ENCODE peak calls at places on chromosome 16, in four cellular contexts. W, J, P and O are unnamed samples.

GRCh38 chr16:70685061-70685937 is 554 bp downstream of the MTSS2 start:
- DNase-seq in P (peak; percentile 32), W (no peak), J (no peak), O (no peak)

GRCh38 chr16:69064789-69065313 is 40.6 kb upstream of the HAS3 start:
- DNase-seq in W (no peak), J (no peak), P (no peak), O (no peak)

GRCh38 chr16:10171225-10171624 is 11.0 kb downstream of the GRIN2A start:
- DNase-seq in P (no peak), J (no peak), W (no peak), O (no peak)

GRCh38 chr16:83932955-83933673 is 19.9 kb upstream of the OSGIN1 start:
- DNase-seq in P (no peak), J (no peak), W (no peak), O (no peak)

GRCh38 chr16:70685938-70686375 is at the start of gene MTSS2:
- DNase-seq in J (peak; percentile 84), P (peak; percentile 77), W (no peak), O (peak; percentile 53)

GRCh38 chr16:81174644-81175324 is 63.7 kb upstream of the BCO1 start:
- DNase-seq in P (no peak), J (no peak), W (no peak), O (no peak)

GRCh38 chr16:4790261-4790660 is 2.1 kb upstream of the SEPTIN12 start:
- DNase-seq in W (no peak), J (no peak), P (no peak), O (no peak)

GRCh38 chr16:46859719-46860152 is 24.4 kb upstream of the GPT2 start:
- DNase-seq in W (no peak), P (no peak), J (no peak), O (peak; percentile 68)

GRCh38 chr16:4663756-4664465 is 29.5 kb upstream of the NUDT16L1 start:
- DNase-seq in P (no peak), W (no peak), J (peak; percentile 78), O (peak; percentile 44)

DNA sequence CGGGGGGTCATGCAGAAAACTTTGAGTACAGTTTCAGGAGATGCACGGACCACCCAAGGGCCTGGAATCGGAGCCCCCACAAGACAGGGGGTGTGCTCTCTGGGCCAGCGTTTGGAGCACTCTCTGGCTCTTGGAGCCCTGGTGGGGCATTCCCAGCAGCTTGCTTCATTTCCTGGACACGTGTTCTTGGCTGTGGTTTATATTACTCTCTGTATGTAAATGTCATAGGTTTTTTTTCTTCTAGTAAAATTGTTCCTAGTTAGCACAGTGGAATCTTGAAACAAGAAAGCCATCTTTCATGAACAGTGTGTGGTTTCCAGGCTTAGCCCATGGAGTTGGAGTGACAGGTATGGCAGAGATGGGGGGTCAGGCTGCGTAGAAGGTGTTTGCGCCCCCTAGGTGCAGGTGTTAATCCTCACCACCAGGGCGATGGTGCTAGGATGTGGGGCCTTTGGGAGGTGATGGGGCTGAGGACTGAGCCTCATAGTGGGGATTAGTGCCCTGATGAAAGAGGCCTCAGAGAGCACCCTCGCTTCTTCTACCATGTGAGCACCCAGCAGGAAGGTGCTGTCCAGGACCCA is 79.8 kb downstream of the JPH3 start:
- DNase-seq in W (no peak), J (no peak), P (no peak), O (peak; percentile 63)
- TF ChIP-seq CTCF in W (no peak), J (no peak), P (peak; percentile 22), O (no peak)

DNA sequence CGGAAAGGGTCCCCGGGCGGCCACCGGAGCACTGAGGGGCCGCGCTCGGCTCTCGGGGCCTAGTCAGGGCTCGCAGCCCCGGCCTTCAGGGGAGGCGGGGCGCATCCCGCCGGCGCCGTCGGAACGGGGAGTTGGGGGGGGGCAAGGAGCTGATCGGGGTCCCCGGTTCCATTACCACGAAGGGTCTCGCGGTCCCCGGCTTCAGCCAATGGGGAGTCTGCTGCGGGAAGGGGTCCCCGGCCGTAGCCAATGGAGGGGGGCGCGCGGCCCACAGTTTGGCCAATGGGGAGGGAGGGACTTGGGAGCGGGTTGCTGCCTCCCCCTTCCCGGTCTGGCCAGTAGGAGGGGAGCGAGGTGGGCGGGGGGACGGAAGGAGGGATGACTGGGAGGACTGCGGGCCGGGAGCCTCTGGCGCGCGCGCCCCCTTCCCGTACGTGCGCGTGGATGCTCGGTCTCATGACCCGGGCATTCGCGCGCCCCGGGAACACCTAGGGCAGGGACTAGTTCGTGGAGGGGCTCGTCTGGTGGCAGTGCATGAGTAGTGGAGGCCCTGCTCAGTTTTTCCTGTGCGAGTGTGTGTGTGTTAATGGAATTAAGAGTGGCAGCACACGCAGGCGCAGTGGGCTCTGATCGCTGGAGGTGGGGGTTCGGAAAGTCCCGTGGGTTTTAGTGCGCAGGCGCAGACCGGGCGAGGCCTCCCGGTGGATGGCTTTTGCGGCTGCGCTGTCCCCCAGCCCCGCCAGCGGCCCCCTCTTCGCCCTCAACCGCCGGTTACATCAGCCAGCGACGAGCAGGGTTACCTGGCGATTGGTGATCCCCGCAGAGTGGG is 1.1 kb downstream of the ATXN2L start:
- DNase-seq in W (peak; percentile 95), P (peak; percentile 96), J (peak; percentile 97), O (peak; percentile 98)
- TF ChIP-seq CTCF in W (no peak), P (peak; percentile 31), J (peak; percentile 38), O (no peak)

GRCh38 chr16:89172171-89172900 is 788 bp downstream of the CDH15 start:
- DNase-seq in P (no peak), W (no peak), J (no peak), O (no peak)
- TF ChIP-seq CTCF in P (no peak), W (no peak), J (no peak), O (no peak)

GRCh38 chr16:1966460-1966859 is at the start of gene RNF151:
- DNase-seq in J (no peak), P (no peak), W (no peak), O (no peak)

GRCh38 chr16:1964046-1964505 is 550 bp downstream of the RPS2 start:
- DNase-seq in P (no peak), W (no peak), J (no peak), O (peak; percentile 40)

GRCh38 chr16:1965610-1966009 is 984 bp upstream of the RPS2 start:
- DNase-seq in P (no peak), W (no peak), J (no peak), O (no peak)

GRCh38 chr16:1961651-1962067 is 2.3 kb downstream of the NDUFB10 start:
- DNase-seq in J (no peak), W (no peak), P (no peak), O (peak; percentile 52)

DNA sequence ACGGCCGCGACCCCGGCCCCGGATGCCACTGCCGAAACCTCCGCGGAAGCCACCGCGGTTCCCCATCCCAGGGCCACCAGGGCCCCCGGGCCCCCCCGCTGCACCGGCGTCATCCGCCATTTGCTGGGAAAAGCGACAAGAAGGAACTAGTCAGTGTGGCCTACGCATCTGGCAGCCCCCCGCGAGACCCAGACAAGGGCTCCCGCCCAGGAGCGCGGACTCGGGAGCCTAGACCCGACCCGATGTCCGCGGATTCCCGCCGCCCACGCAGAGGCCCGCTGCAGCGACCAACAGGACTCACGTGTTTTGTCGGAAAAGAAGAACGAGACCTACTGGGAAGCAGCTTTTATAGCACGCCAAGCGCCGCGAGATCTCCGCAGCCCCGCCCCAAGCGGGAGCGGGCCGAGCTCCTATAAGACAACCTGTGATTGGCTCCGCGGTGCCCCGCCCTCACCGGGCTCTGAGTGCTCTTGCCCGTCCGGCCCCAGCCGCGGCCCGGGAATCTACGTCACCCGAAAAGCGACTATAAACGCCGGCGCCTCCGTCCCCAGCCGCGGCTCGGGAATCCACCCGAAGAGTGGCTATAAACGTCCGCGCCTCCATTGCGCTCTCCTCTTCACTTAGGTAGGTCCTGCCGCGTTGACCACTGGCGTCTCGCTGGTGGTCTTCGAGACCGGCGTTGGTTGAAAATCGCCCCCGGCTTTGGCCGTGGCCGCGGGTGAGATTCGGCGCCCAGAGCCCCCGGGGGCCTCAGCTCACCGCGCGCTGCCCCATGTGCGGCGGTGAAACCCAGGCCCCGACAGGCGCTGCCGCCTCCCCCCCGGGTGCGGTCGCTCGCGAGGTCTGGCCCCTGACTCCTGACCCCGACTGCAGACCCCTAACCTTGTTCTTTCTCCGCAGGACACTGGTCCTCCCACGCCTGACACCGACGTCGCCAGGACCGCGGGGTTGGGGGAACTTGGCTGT is at the start of gene RPS2:
- DNase-seq in P (peak; percentile 97), W (peak; percentile 100), J (peak; percentile 100), O (peak; percentile 99)
- TF ChIP-seq CTCF in P (no peak), W (no peak), J (no peak), O (no peak)

GRCh38 chr16:55292491-55292890 is 31.5 kb upstream of the IRX6 start:
- DNase-seq in J (no peak), W (no peak), P (no peak), O (no peak)

GRCh38 chr16:55291847-55292246 is 32.2 kb upstream of the IRX6 start:
- DNase-seq in W (no peak), J (no peak), P (no peak), O (no peak)

GRCh38 chr16:55297062-55297909 is 26.7 kb upstream of the IRX6 start:
- DNase-seq in J (no peak), W (no peak), P (no peak), O (no peak)

GRCh38 chr16:55294947-55295346 is 29.1 kb upstream of the IRX6 start:
- DNase-seq in J (no peak), W (no peak), P (no peak), O (no peak)

DNA sequence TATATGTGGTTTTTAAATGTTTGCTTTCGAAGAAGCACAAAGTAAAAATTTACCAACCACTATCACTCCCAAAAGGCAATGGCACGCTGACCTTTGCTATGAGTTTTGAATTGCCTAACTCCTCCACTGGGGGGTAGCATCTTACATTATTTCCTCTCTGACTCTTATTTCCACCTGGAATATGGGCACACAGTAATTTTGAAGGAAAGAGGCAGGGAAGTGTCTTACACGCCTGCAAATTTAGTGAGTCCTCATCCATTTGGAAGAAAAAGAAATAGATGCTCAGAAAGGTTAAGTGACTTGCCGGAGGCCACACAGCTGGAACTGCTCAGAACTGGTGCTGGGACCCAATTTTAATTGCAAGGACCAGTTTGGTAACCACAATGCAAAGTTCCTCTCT is 29.9 kb upstream of the IRX6 start:
- DNase-seq in P (no peak), J (no peak), W (no peak), O (no peak)
- TF ChIP-seq CTCF in P (peak; percentile 24), J (no peak), W (no peak), O (no peak)

GRCh38 chr16:11315499-11315898 is 29.8 kb upstream of the RMI2 start:
- DNase-seq in P (peak; percentile 14), J (no peak), W (no peak), O (no peak)
- TF ChIP-seq CTCF in P (peak; percentile 48), J (no peak), W (no peak), O (no peak)